ENCODE peak calls at places on chromosomes 7 and 10, in four cellular contexts. R, B, W and K are unnamed samples.

GRCh38 chr7:144659211-144659610 is 176.6 kb downstream of the TPK1 start:
- DNase-seq in W (no peak), B (no peak), R (no peak), K (no peak)

GRCh38 chr10:113058175-113058961 is 108.3 kb downstream of the TCF7L2 start:
- DNase-seq in W (no peak), R (peak), B (peak), K (peak)

GRCh38 chr10:74419491-74420466 is 268.8 kb downstream of the ADK start:
- DNase-seq in R (peak), W (peak), B (no peak), K (peak)

GRCh38 chr7:105943486-105943885 is 19.6 kb upstream of the CDHR3 start:
- DNase-seq in B (no peak), W (no peak), R (no peak), K (no peak)

GRCh38 chr7:127959770-127960169 is 71.5 kb downstream of the LRRC4 start:
- DNase-seq in R (no peak), W (no peak), B (no peak), K (no peak)

GRCh38 chr10:103493911-103494877 is 689 bp downstream of the NEURL1 start:
- DNase-seq in R (no peak), B (no peak), W (peak), K (no peak)

GRCh38 chr7:30681262-30682130 is 760 bp downstream of the CRHR2 start:
- DNase-seq in B (no peak), W (no peak), R (no peak), K (no peak)

GRCh38 chr7:47896809-47897423 is 51.4 kb downstream of the PKD1L1 start:
- DNase-seq in W (no peak), R (no peak), B (no peak), K (no peak)

GRCh38 chr7:40306596-40306995 is 171.8 kb downstream of the SUGCT start:
- DNase-seq in R (no peak), B (no peak), W (no peak), K (peak)

GRCh38 chr7:18425227-18425626 is 70.3 kb upstream of the HDAC9 start:
- DNase-seq in R (no peak), W (no peak), B (no peak), K (no peak)

GRCh38 chr7:139561-140243 is 52.7 kb upstream of the FAM20C start:
- DNase-seq in B (no peak), R (no peak), W (no peak), K (no peak)

GRCh38 chr7:94053532-94053931 is 49.4 kb upstream of the BET1 start:
- DNase-seq in B (no peak), R (peak), W (no peak), K (no peak)

GRCh38 chr7:94056796-94057207 is 52.6 kb upstream of the BET1 start:
- DNase-seq in R (peak), B (no peak), W (no peak), K (peak)

GRCh38 chr7:94052398-94053180 is 48.4 kb upstream of the BET1 start:
- DNase-seq in B (no peak), W (no peak), R (no peak), K (no peak)

GRCh38 chr7:94055963-94056362 is 51.8 kb upstream of the BET1 start:
- DNase-seq in R (no peak), B (no peak), W (no peak), K (no peak)

DNA sequence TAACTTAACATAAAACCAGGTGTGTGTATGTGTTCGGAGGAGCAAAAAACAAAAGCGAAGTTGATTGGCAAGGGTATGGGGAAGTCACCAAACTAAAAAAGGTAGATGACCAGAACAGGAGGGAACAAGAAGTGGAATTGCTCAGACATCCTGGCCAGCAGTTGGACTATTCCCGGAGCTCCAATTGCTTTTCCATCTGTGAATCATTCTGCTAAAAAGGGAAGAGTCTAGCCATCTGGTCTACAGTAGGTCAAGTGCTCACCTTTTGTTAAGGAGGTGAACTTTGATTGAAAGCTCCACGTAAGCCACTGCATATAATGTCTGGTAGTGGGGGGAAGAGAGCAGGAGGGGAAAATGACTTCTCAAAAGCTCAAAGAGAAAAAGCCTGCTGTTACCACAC is 50.0 kb upstream of the BET1 start:
- DNase-seq in W (no peak), R (no peak), B (no peak), K (no peak)
- TF ChIP-seq MAZ in W (no peak), R (no peak), B (no peak), K (no peak)

GRCh38 chr10:43079823-43080222 is 3.0 kb downstream of the RET start:
- DNase-seq in W (no peak), R (no peak), B (no peak), K (no peak)
- TF ChIP-seq MAZ in W (no peak), R (no peak), B (no peak), K (no peak)

DNA sequence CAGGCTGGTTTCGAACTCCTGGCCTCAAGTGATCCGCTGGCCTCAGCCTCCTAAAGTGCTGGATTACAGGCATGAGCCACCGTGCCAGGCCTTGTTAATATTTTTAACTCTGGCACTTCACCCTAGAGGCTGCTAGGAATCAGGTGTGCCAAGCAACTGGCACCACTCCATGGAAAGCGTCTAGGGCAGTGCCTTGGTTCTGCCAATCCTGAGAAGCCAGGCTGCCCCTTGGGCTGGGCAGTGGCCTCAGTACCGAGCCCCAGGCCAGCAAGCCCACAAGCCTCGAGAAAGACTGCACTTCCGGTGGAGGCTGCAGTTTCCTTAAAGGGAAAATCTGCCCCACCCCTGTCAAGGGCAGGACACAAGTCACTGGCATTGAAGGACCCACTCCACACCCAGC is 11.3 kb downstream of the ALKBH4 start:
- DNase-seq in R (no peak), B (no peak), W (no peak), K (no peak)
- TF ChIP-seq MAZ in R (no peak), B (no peak), W (no peak), K (no peak)

DNA sequence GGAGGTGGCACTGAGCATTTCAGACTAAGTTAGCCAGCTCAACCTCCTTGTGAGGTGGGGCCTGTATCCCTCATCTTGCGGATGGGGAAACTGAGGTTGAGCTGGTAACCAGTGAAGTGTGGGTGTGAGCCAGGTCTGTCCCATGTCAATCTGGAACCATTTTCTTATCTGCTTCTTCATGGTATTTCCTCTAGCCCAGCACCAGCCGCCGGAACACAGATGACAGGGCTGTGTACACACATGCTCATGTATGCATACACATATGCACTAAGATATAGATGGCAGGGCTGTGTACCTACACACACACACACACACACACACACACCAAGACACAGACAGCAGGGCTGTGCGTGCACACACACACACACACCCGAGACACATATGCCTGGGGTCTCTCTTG is 18.5 kb downstream of the RAMP3 start:
- DNase-seq in B (no peak), W (no peak), R (no peak), K (no peak)
- TF ChIP-seq MAZ in B (no peak), W (no peak), R (no peak), K (no peak)

GRCh38 chr7:27128034-27128433 is 2.5 kb downstream of the HOXA4 start:
- DNase-seq in R (no peak), W (no peak), B (no peak), K (peak)

GRCh38 chr7:27130540-27131389 is at the start of gene HOXA4:
- DNase-seq in R (peak), B (peak), W (no peak), K (peak)

GRCh38 chr7:27131390-27131819 is 848 bp upstream of the HOXA4 start:
- DNase-seq in B (no peak), R (no peak), W (no peak), K (no peak)

GRCh38 chr7:27128776-27129728 is 1.5 kb downstream of the HOXA4 start:
- DNase-seq in R (no peak), W (no peak), B (no peak), K (no peak)

GRCh38 chr7:27129729-27130539 is 623 bp downstream of the HOXA4 start:
- DNase-seq in W (no peak), R (no peak), B (peak), K (no peak)
- TF ChIP-seq MAZ in W (no peak), R (no peak), B (peak), K (peak)

GRCh38 chr7:93115796-93116195 is 2.0 kb downstream of the SAMD9 start:
- DNase-seq in B (no peak), W (peak), R (peak), K (peak)

GRCh38 chr7:93120981-93121549 is 3.3 kb upstream of the SAMD9 start:
- DNase-seq in W (no peak), B (no peak), R (no peak), K (no peak)

GRCh38 chr7:93117327-93117726 is 452 bp downstream of the SAMD9 start:
- DNase-seq in R (no peak), B (no peak), W (no peak), K (no peak)

GRCh38 chr7:93119191-93119905 is 1.6 kb upstream of the SAMD9 start:
- DNase-seq in B (no peak), W (no peak), R (peak), K (peak)

GRCh38 chr7:93117852-93118530 is at the start of gene SAMD9:
- DNase-seq in B (peak), R (peak), W (no peak), K (peak)
- TF ChIP-seq MAZ in B (no peak), R (no peak), W (no peak), K (no peak)

GRCh38 chr10:55668326-55668922 is 692.6 kb downstream of the ZWINT start:
- DNase-seq in B (peak), R (peak), W (no peak), K (no peak)
- TF ChIP-seq MAZ in B (no peak), R (no peak), W (no peak), K (no peak)